ENCODE peak calls at places on chromosomes 12 and 14, in six cellular contexts. One of them, this sample, is unnamed.

GRCh38 chr12:114313910-114314309 is 92.0 kb downstream of the TBX5 start:
- DNase-seq in A549: no peak
- DNase-seq in SK-N-SH: no peak
- DNase-seq in ovary: no peak
- DNase-seq in K562: no peak
- DNase-seq in tibial nerve: no peak
- DNase-seq in this sample: no peak

GRCh38 chr12:70180140-70180539 is 63.1 kb upstream of the CNOT2 start:
- DNase-seq in tibial nerve: no peak
- DNase-seq in A549: no peak
- DNase-seq in ovary: no peak
- DNase-seq in SK-N-SH: no peak
- DNase-seq in K562: no peak
- DNase-seq in this sample: no peak

GRCh38 chr12:121505513-121505912 is 75.3 kb downstream of the KDM2B start:
- DNase-seq in K562: no peak
- DNase-seq in ovary: no peak
- DNase-seq in tibial nerve: no peak
- DNase-seq in SK-N-SH: no peak
- DNase-seq in A549: no peak
- DNase-seq in this sample: no peak

GRCh38 chr12:11651785-11652184 is 2.3 kb downstream of the ETV6 start:
- DNase-seq in SK-N-SH: no peak
- DNase-seq in K562: no peak
- DNase-seq in ovary: no peak
- DNase-seq in A549: no peak
- DNase-seq in tibial nerve: no peak
- DNase-seq in this sample: no peak

GRCh38 chr12:123912415-123913385 is 59.9 kb downstream of the CCDC92 start:
- DNase-seq in A549: no peak
- DNase-seq in ovary: no peak
- DNase-seq in K562: no peak
- DNase-seq in SK-N-SH: peak
- DNase-seq in tibial nerve: no peak
- DNase-seq in this sample: no peak

GRCh38 chr12:85658236-85658635 is 178.0 kb downstream of the RASSF9 start:
- DNase-seq in ovary: no peak
- DNase-seq in K562: no peak
- DNase-seq in A549: no peak
- DNase-seq in tibial nerve: no peak
- DNase-seq in SK-N-SH: no peak
- DNase-seq in this sample: no peak

GRCh38 chr14:89299587-89299986 is 117.4 kb downstream of the FOXN3 start:
- DNase-seq in A549: no peak
- DNase-seq in tibial nerve: no peak
- DNase-seq in ovary: no peak
- DNase-seq in K562: no peak
- DNase-seq in SK-N-SH: no peak
- DNase-seq in this sample: no peak

GRCh38 chr12:92543359-92543758 is 159.4 kb upstream of the PLEKHG7 start:
- DNase-seq in K562: no peak
- DNase-seq in ovary: no peak
- DNase-seq in tibial nerve: no peak
- DNase-seq in A549: no peak
- DNase-seq in SK-N-SH: no peak
- DNase-seq in this sample: no peak

GRCh38 chr14:79091381-79091963 is 921.3 kb downstream of the NRXN3 start:
- DNase-seq in SK-N-SH: no peak
- DNase-seq in tibial nerve: no peak
- DNase-seq in ovary: no peak
- DNase-seq in A549: no peak
- DNase-seq in K562: no peak
- DNase-seq in this sample: no peak

GRCh38 chr12:122946690-122947271 is 19.5 kb downstream of the ABCB9 start:
- DNase-seq in SK-N-SH: no peak
- DNase-seq in K562: peak
- DNase-seq in A549: peak
- DNase-seq in tibial nerve: peak
- DNase-seq in ovary: no peak
- DNase-seq in this sample: peak

GRCh38 chr14:24339284-24340151 is at the start of gene RIPK3:
- DNase-seq in ovary: no peak
- DNase-seq in tibial nerve: no peak
- DNase-seq in SK-N-SH: no peak
- DNase-seq in K562: no peak
- DNase-seq in A549: no peak
- DNase-seq in this sample: no peak

GRCh38 chr14:41605550-41606248 is 977 bp upstream of the LRFN5 start:
- DNase-seq in SK-N-SH: no peak
- DNase-seq in tibial nerve: no peak
- DNase-seq in ovary: peak
- DNase-seq in A549: no peak
- DNase-seq in K562: no peak
- DNase-seq in this sample: no peak

GRCh38 chr14:94545131-94545841 is 16.0 kb upstream of the SERPINA4 start:
- DNase-seq in K562: no peak
- DNase-seq in A549: no peak
- DNase-seq in ovary: no peak
- DNase-seq in tibial nerve: no peak
- DNase-seq in SK-N-SH: no peak
- DNase-seq in this sample: no peak

GRCh38 chr12:8032242-8033152 is at the start of gene FOXJ2:
- DNase-seq in tibial nerve: peak
- DNase-seq in ovary: peak
- DNase-seq in SK-N-SH: peak
- DNase-seq in A549: peak
- DNase-seq in K562: peak
- DNase-seq in this sample: no peak

GRCh38 chr12:50055831-50056628 is 1.4 kb upstream of the ASIC1 start:
- DNase-seq in A549: peak
- DNase-seq in SK-N-SH: peak
- DNase-seq in ovary: peak
- DNase-seq in K562: peak
- DNase-seq in tibial nerve: peak
- DNase-seq in this sample: no peak

GRCh38 chr12:111250251-111250881 is 118.5 kb downstream of the PHETA1 start:
- DNase-seq in A549: no peak
- DNase-seq in tibial nerve: no peak
- DNase-seq in ovary: no peak
- DNase-seq in SK-N-SH: peak
- DNase-seq in K562: no peak
- DNase-seq in this sample: no peak

GRCh38 chr12:1800646-1801284 is 19.6 kb upstream of the LRTM2 start:
- DNase-seq in tibial nerve: no peak
- DNase-seq in A549: peak
- DNase-seq in K562: no peak
- DNase-seq in SK-N-SH: peak
- DNase-seq in ovary: no peak
- DNase-seq in this sample: no peak

GRCh38 chr14:92729632-92730358 is 18.6 kb downstream of the LGMN start:
- DNase-seq in SK-N-SH: no peak
- DNase-seq in ovary: no peak
- DNase-seq in A549: no peak
- DNase-seq in tibial nerve: no peak
- DNase-seq in K562: no peak
- DNase-seq in this sample: no peak

GRCh38 chr14:60488175-60488574 is 2.3 kb upstream of the C14orf39 start:
- DNase-seq in A549: no peak
- DNase-seq in tibial nerve: no peak
- DNase-seq in ovary: no peak
- DNase-seq in SK-N-SH: peak
- DNase-seq in K562: no peak
- DNase-seq in this sample: no peak

GRCh38 chr12:78700565-78700964 is 164.0 kb upstream of the SYT1 start:
- DNase-seq in tibial nerve: no peak
- DNase-seq in ovary: no peak
- DNase-seq in K562: no peak
- DNase-seq in A549: no peak
- DNase-seq in SK-N-SH: no peak
- DNase-seq in this sample: no peak

GRCh38 chr12:113241191-113242017 is 20.1 kb downstream of the TPCN1 start:
- DNase-seq in K562: no peak
- DNase-seq in tibial nerve: peak
- DNase-seq in A549: no peak
- DNase-seq in SK-N-SH: no peak
- DNase-seq in ovary: no peak
- DNase-seq in this sample: no peak

GRCh38 chr12:131085125-131085815 is 131.6 kb downstream of the ADGRD1 start:
- DNase-seq in SK-N-SH: no peak
- DNase-seq in A549: no peak
- DNase-seq in ovary: peak
- DNase-seq in K562: no peak
- DNase-seq in tibial nerve: no peak
- DNase-seq in this sample: no peak

GRCh38 chr12:101563197-101563596 is 31.6 kb upstream of the MYBPC1 start:
- DNase-seq in K562: no peak
- DNase-seq in tibial nerve: no peak
- DNase-seq in A549: no peak
- DNase-seq in SK-N-SH: no peak
- DNase-seq in ovary: no peak
- DNase-seq in this sample: no peak

GRCh38 chr12:68482660-68483059 is 128.0 kb upstream of the RAP1B start:
- DNase-seq in A549: no peak
- DNase-seq in K562: no peak
- DNase-seq in SK-N-SH: no peak
- DNase-seq in ovary: no peak
- DNase-seq in tibial nerve: no peak
- DNase-seq in this sample: no peak

GRCh38 chr12:116201908-116202307 is 75.6 kb downstream of the MED13L start:
- DNase-seq in K562: no peak
- DNase-seq in SK-N-SH: no peak
- DNase-seq in tibial nerve: no peak
- DNase-seq in ovary: no peak
- DNase-seq in A549: no peak
- DNase-seq in this sample: no peak

GRCh38 chr12:69666798-69667197 is 32.3 kb downstream of the BEST3 start:
- DNase-seq in tibial nerve: no peak
- DNase-seq in A549: no peak
- DNase-seq in SK-N-SH: no peak
- DNase-seq in K562: no peak
- DNase-seq in ovary: no peak
- DNase-seq in this sample: no peak

GRCh38 chr12:47534695-47535094 is 171.1 kb downstream of the RPAP3 start:
- DNase-seq in SK-N-SH: no peak
- DNase-seq in A549: no peak
- DNase-seq in tibial nerve: no peak
- DNase-seq in K562: no peak
- DNase-seq in ovary: no peak
- DNase-seq in this sample: no peak

GRCh38 chr12:43856932-43857331 is 21.1 kb downstream of the TMEM117 start:
- DNase-seq in tibial nerve: no peak
- DNase-seq in ovary: no peak
- DNase-seq in SK-N-SH: no peak
- DNase-seq in A549: no peak
- DNase-seq in K562: no peak
- DNase-seq in this sample: no peak

DNA sequence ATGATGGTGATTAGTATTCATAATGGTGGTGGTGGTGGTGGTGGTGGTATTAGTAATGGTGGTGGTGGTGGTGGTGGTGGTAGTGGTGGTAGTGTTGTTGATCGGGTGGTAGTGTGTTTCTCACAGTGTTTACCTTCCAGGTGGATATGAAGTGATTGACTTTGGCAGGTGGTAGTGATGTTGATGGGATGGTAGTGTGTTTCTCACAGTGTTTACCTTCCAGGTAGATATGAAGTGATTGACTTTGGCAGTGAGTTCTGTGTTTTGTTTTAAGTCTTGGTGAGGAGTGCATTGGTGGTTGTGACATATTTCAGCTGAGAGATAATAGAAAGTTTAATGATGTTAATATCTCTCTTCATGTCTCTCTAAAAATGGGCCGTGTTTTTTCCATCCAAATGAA is 189.4 kb downstream of the TMTC2 start:
- DNase-seq in tibial nerve: no peak
- DNase-seq in K562: no peak
- DNase-seq in SK-N-SH: no peak
- DNase-seq in A549: no peak
- DNase-seq in ovary: no peak
- DNase-seq in this sample: no peak
- TF ChIP-seq EP300 in tibial nerve: no peak
- TF ChIP-seq EP300 in K562: no peak
- TF ChIP-seq EP300 in SK-N-SH: no peak
- TF ChIP-seq EP300 in A549: no peak
- TF ChIP-seq EP300 in ovary: no peak
- TF ChIP-seq EP300 in this sample: no peak

GRCh38 chr14:69473271-69473670 is 11.3 kb upstream of the PLEKHD1 start:
- DNase-seq in ovary: no peak
- DNase-seq in tibial nerve: no peak
- DNase-seq in SK-N-SH: no peak
- DNase-seq in A549: no peak
- DNase-seq in K562: no peak
- DNase-seq in this sample: no peak
- TF ChIP-seq EP300 in ovary: no peak
- TF ChIP-seq EP300 in tibial nerve: no peak
- TF ChIP-seq EP300 in SK-N-SH: no peak
- TF ChIP-seq EP300 in A549: no peak
- TF ChIP-seq EP300 in K562: no peak
- TF ChIP-seq EP300 in this sample: no peak

DNA sequence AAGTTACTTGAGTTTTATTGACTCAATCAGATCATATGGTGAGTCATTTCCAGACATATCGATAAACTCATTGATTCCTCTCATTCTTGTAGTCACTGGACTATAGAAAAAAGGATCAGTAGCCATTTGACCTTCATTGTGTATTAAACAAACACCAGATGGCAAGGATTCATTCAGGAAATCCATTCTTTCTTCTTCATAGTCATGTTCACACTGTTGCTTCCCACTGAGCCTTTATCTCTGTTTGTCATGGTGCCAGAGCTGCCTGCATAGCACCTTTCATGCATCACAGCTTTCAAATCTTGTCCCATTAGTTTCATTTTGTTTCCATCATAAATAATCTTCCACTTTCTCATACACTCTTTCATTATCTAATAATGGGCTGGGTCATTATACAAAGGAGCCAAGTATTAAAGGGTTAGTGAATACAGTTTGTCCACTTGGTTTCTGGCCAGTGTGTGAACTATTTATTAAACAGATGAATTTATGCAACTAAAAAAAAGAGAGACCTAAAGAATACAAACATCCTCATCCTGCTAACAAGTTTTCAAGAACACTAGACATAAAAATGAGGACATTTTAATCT is 476.3 kb downstream of the FOXG1 start:
- DNase-seq in A549: no peak
- DNase-seq in K562: no peak
- DNase-seq in ovary: no peak
- DNase-seq in SK-N-SH: no peak
- DNase-seq in tibial nerve: no peak
- DNase-seq in this sample: no peak
- TF ChIP-seq EP300 in A549: no peak
- TF ChIP-seq EP300 in K562: no peak
- TF ChIP-seq EP300 in ovary: no peak
- TF ChIP-seq EP300 in SK-N-SH: no peak
- TF ChIP-seq EP300 in tibial nerve: no peak
- TF ChIP-seq EP300 in this sample: no peak

DNA sequence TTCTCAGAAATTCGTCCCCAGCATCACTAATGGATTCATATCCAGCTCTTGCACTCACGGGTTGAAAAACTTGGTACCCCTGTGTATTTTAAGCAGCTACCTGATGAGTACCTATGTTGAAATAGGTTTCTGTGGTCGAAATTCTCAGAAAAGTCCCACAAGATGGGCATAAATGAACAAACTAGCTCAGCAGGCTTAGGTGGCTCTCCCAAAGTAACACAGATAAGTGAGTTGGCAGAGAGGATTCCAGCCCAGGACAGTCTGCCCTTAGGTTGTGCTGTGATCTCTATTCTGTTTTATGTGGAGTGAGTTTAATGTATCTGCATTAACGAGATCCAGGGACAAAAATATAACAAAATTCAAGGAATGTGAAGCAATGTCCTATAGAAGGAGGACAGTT is 92.3 kb downstream of the RGS6 start:
- DNase-seq in ovary: no peak
- DNase-seq in A549: no peak
- DNase-seq in K562: no peak
- DNase-seq in tibial nerve: no peak
- DNase-seq in SK-N-SH: no peak
- DNase-seq in this sample: no peak
- TF ChIP-seq EP300 in ovary: no peak
- TF ChIP-seq EP300 in A549: no peak
- TF ChIP-seq EP300 in K562: no peak
- TF ChIP-seq EP300 in tibial nerve: no peak
- TF ChIP-seq EP300 in SK-N-SH: no peak
- TF ChIP-seq EP300 in this sample: no peak